ENCODE peak calls at places on chromosomes 4 and X, in four cellular contexts. One of them, this sample, is unnamed. For H3K9me3 and H3K36me3, the result is how much of the 10 kb centered on the place peaks cover.

GRCh38 chrX:69070949-69071650 is 94.2 kb downstream of the PJA1 start:
- DNase-seq in kidney: peak
- DNase-seq in endothelial cell of umbilical vein: no peak
- DNase-seq in tibial nerve: no peak
- DNase-seq in this sample: no peak

GRCh38 chr4:106450249-106450648 is 81.7 kb upstream of the GIMD1 start:
- DNase-seq in endothelial cell of umbilical vein: no peak
- DNase-seq in tibial nerve: no peak
- DNase-seq in kidney: no peak
- DNase-seq in this sample: no peak

GRCh38 chr4:148311493-148311892 is 130.7 kb downstream of the NR3C2 start:
- DNase-seq in tibial nerve: no peak
- DNase-seq in endothelial cell of umbilical vein: no peak
- DNase-seq in kidney: no peak
- DNase-seq in this sample: no peak

GRCh38 chrX:70452143-70452733 is 7.6 kb downstream of the DLG3 start:
- DNase-seq in tibial nerve: peak
- DNase-seq in endothelial cell of umbilical vein: peak
- DNase-seq in kidney: peak
- DNase-seq in this sample: peak

GRCh38 chrX:39677987-39678840 is 419.5 kb downstream of the BCOR start:
- DNase-seq in kidney: no peak
- DNase-seq in endothelial cell of umbilical vein: no peak
- DNase-seq in tibial nerve: no peak
- DNase-seq in this sample: no peak

GRCh38 chr4:110292994-110293744 is 94.8 kb upstream of the ELOVL6 start:
- DNase-seq in tibial nerve: no peak
- DNase-seq in kidney: no peak
- DNase-seq in endothelial cell of umbilical vein: no peak
- DNase-seq in this sample: no peak

GRCh38 chr4:7904942-7905341 is 34.7 kb downstream of the AFAP1 start:
- DNase-seq in tibial nerve: no peak
- DNase-seq in endothelial cell of umbilical vein: no peak
- DNase-seq in kidney: no peak
- DNase-seq in this sample: no peak

GRCh38 chr4:47972181-47972580 is 44.3 kb downstream of the CNGA1 start:
- DNase-seq in endothelial cell of umbilical vein: no peak
- DNase-seq in tibial nerve: no peak
- DNase-seq in kidney: no peak
- DNase-seq in this sample: no peak

GRCh38 chr4:99633772-99634171 is 23.9 kb downstream of the C4orf54 start:
- DNase-seq in endothelial cell of umbilical vein: no peak
- DNase-seq in tibial nerve: no peak
- DNase-seq in kidney: no peak
- DNase-seq in this sample: no peak

GRCh38 chr4:77040856-77041576 is 34.8 kb downstream of the CCNI start:
- DNase-seq in tibial nerve: no peak
- DNase-seq in endothelial cell of umbilical vein: no peak
- DNase-seq in kidney: no peak
- DNase-seq in this sample: peak

GRCh38 chr4:16262188-16262587 is 35.9 kb upstream of the TAPT1 start:
- DNase-seq in tibial nerve: no peak
- DNase-seq in endothelial cell of umbilical vein: no peak
- DNase-seq in kidney: no peak
- DNase-seq in this sample: no peak

GRCh38 chrX:73131276-73131675 is 52.0 kb upstream of the PABPC1L2A start:
- DNase-seq in tibial nerve: no peak
- DNase-seq in kidney: no peak
- DNase-seq in endothelial cell of umbilical vein: no peak
- DNase-seq in this sample: no peak

GRCh38 chr4:56995525-56995924 is 16.8 kb downstream of the POLR2B start:
- DNase-seq in tibial nerve: peak
- DNase-seq in endothelial cell of umbilical vein: peak
- DNase-seq in kidney: no peak
- DNase-seq in this sample: peak

DNA sequence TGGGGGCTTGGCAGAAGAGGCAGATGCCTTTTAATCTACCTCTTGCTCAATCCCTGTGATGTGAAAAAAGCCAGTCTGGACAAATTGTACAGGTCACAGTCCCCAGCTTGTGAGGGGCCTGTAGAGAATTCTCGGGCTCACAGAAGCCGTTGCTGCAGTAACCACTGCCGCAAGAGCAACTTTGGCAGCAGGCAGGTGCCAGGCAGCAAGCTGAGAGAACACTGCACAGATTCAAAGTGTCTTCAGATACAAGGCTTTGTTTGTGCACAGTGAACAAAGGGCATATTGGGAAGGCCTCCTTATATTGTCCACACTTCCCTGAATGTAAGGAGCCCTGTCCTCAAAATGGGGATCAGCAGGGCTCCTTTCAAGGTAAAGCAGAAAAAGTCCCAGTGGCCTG is 11.7 kb downstream of the GPKOW start:
- DNase-seq in endothelial cell of umbilical vein: no peak
- DNase-seq in kidney: no peak
- DNase-seq in tibial nerve: no peak
- DNase-seq in this sample: no peak
- H3K27ac ChIP-seq in endothelial cell of umbilical vein: no peak
- H3K27ac ChIP-seq in kidney: no peak
- H3K27ac ChIP-seq in tibial nerve: no peak
- H3K27ac ChIP-seq in this sample: no peak

DNA sequence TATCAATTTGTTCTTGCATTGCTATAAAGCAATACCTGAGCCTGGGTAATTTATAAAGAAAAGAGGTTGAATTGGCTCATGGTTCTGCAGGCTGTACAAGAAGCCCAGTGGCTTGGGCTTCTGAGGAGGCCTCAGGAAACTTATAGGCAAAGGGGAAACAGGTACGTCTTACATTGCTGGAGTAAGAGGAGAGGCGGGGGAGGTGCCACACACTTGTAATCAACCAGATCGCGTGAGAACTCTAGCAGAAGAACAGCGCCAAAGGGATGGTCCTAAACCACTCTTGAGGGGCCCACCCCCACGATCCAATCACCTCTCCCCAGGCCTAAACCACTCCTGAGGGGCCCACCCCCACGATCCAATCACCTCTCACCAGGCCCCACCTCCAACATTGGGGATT is 50.6 kb upstream of the SHOX start:
- DNase-seq in tibial nerve: no peak
- DNase-seq in endothelial cell of umbilical vein: no peak
- DNase-seq in kidney: no peak
- DNase-seq in this sample: no peak
- H3K9me3 ChIP-seq in tibial nerve: under half
- H3K9me3 ChIP-seq in endothelial cell of umbilical vein: under half
- H3K9me3 ChIP-seq in kidney: under half
- H3K9me3 ChIP-seq in this sample: under half

GRCh38 chr4:182328505-182328904 is 85.3 kb downstream of the TENM3 start:
- DNase-seq in tibial nerve: no peak
- DNase-seq in endothelial cell of umbilical vein: no peak
- DNase-seq in kidney: no peak
- DNase-seq in this sample: no peak
- H3K36me3 ChIP-seq in tibial nerve: under half
- H3K36me3 ChIP-seq in endothelial cell of umbilical vein: under half
- H3K36me3 ChIP-seq in kidney: under half
- H3K36me3 ChIP-seq in this sample: under half

GRCh38 chrX:150544835-150545790 is 23.3 kb upstream of the MTM1 start:
- DNase-seq in endothelial cell of umbilical vein: peak
- DNase-seq in kidney: no peak
- DNase-seq in tibial nerve: no peak
- DNase-seq in this sample: no peak

GRCh38 chrX:150547511-150548115 is 20.8 kb upstream of the MTM1 start:
- DNase-seq in tibial nerve: peak
- DNase-seq in kidney: peak
- DNase-seq in endothelial cell of umbilical vein: peak
- DNase-seq in this sample: peak

GRCh38 chrX:150548684-150549083 is 19.7 kb upstream of the MTM1 start:
- DNase-seq in kidney: no peak
- DNase-seq in tibial nerve: no peak
- DNase-seq in endothelial cell of umbilical vein: no peak
- DNase-seq in this sample: no peak

GRCh38 chrX:150548251-150548650 is 20.2 kb upstream of the MTM1 start:
- DNase-seq in kidney: no peak
- DNase-seq in tibial nerve: no peak
- DNase-seq in endothelial cell of umbilical vein: no peak
- DNase-seq in this sample: no peak

GRCh38 chrX:150546711-150547153 is 21.7 kb upstream of the MTM1 start:
- DNase-seq in endothelial cell of umbilical vein: no peak
- DNase-seq in tibial nerve: no peak
- DNase-seq in kidney: no peak
- DNase-seq in this sample: no peak
- H3K27ac ChIP-seq in endothelial cell of umbilical vein: no peak
- H3K27ac ChIP-seq in tibial nerve: peak
- H3K27ac ChIP-seq in kidney: peak
- H3K27ac ChIP-seq in this sample: no peak

GRCh38 chr4:165477799-165478198 is 99.0 kb downstream of the CPE start:
- DNase-seq in kidney: no peak
- DNase-seq in tibial nerve: no peak
- DNase-seq in endothelial cell of umbilical vein: no peak
- DNase-seq in this sample: no peak

GRCh38 chr4:165478260-165478659 is 99.5 kb downstream of the CPE start:
- DNase-seq in endothelial cell of umbilical vein: no peak
- DNase-seq in tibial nerve: no peak
- DNase-seq in kidney: no peak
- DNase-seq in this sample: no peak

GRCh38 chr4:165475706-165476070 is 96.9 kb downstream of the CPE start:
- DNase-seq in kidney: no peak
- DNase-seq in endothelial cell of umbilical vein: no peak
- DNase-seq in tibial nerve: no peak
- DNase-seq in this sample: no peak

GRCh38 chr4:165474784-165475705 is 96.2 kb downstream of the CPE start:
- DNase-seq in endothelial cell of umbilical vein: no peak
- DNase-seq in tibial nerve: no peak
- DNase-seq in kidney: no peak
- DNase-seq in this sample: no peak

GRCh38 chr4:165476214-165477098 is 97.6 kb downstream of the CPE start:
- DNase-seq in kidney: no peak
- DNase-seq in endothelial cell of umbilical vein: peak
- DNase-seq in tibial nerve: no peak
- DNase-seq in this sample: peak
- H3K9me3 ChIP-seq in kidney: under half
- H3K9me3 ChIP-seq in endothelial cell of umbilical vein: under half
- H3K9me3 ChIP-seq in tibial nerve: under half
- H3K9me3 ChIP-seq in this sample: under half

GRCh38 chrX:53571494-53571893 is 115.0 kb downstream of the HUWE1 start:
- DNase-seq in kidney: no peak
- DNase-seq in endothelial cell of umbilical vein: no peak
- DNase-seq in tibial nerve: no peak
- DNase-seq in this sample: no peak
- H3K36me3 ChIP-seq in kidney: under half
- H3K36me3 ChIP-seq in endothelial cell of umbilical vein: under half
- H3K36me3 ChIP-seq in tibial nerve: under half
- H3K36me3 ChIP-seq in this sample: under half

GRCh38 chrX:36609653-36610585 is 398.2 kb upstream of the FAM47C start:
- DNase-seq in kidney: no peak
- DNase-seq in tibial nerve: no peak
- DNase-seq in endothelial cell of umbilical vein: no peak
- DNase-seq in this sample: no peak
- H3K27ac ChIP-seq in kidney: no peak
- H3K27ac ChIP-seq in tibial nerve: no peak
- H3K27ac ChIP-seq in endothelial cell of umbilical vein: no peak
- H3K27ac ChIP-seq in this sample: no peak